ENCODE peak calls at places on chromosomes 12 and 14, in four cellular contexts. V is right atrium auricular region, U is cardiac muscle cell, D is A549. L is an unnamed sample.

GRCh38 chr14:100239200-100239839 is 376 bp downstream of the YY1 start:
- DNase-seq in D (no peak), U (no peak), V (no peak), L (no peak)

GRCh38 chr12:98373019-98373554 is 142.3 kb upstream of the TMPO start:
- DNase-seq in U (peak), V (no peak), D (peak), L (no peak)

GRCh38 chr12:42473561-42473960 is 116.0 kb downstream of the PRICKLE1 start:
- DNase-seq in D (no peak), U (no peak), V (no peak), L (no peak)

GRCh38 chr12:47277972-47278448 is 198.3 kb upstream of the AMIGO2 start:
- DNase-seq in V (no peak), U (peak), D (peak), L (peak)

GRCh38 chr12:76020281-76020680 is 11.3 kb downstream of the PHLDA1 start:
- DNase-seq in D (peak), U (peak), V (no peak), L (no peak)

GRCh38 chr12:22821985-22822384 is 197.0 kb downstream of the ETNK1 start:
- DNase-seq in U (no peak), D (no peak), V (no peak), L (no peak)

GRCh38 chr14:74825008-74825407 is 50.9 kb downstream of the PROX2 start:
- DNase-seq in D (no peak), U (peak), V (no peak), L (no peak)

GRCh38 chr12:1914116-1914911 is 4.1 kb downstream of the CACNA2D4 start:
- DNase-seq in D (no peak), V (peak), U (no peak), L (no peak)

GRCh38 chr12:76711241-76711640 is 52.7 kb upstream of the ZDHHC17 start:
- DNase-seq in U (no peak), D (no peak), V (no peak), L (no peak)

GRCh38 chr12:98808243-98808895 is 163.3 kb downstream of the APAF1 start:
- DNase-seq in U (no peak), V (no peak), D (no peak), L (no peak)

GRCh38 chr12:14643247-14643646 is 53.2 kb downstream of the GUCY2C start:
- DNase-seq in V (no peak), U (peak), D (no peak), L (no peak)

GRCh38 chr12:81077329-81077685 is 572 bp upstream of the ACSS3 start:
- DNase-seq in U (peak), D (no peak), V (no peak), L (no peak)

GRCh38 chr14:34063470-34064164 is 112.7 kb upstream of the EGLN3 start:
- DNase-seq in V (peak), D (peak), U (no peak), L (no peak)

GRCh38 chr14:74219806-74220205 is 19.4 kb upstream of the VSX2 start:
- DNase-seq in V (no peak), D (no peak), U (no peak), L (no peak)

GRCh38 chr14:73644531-73645247 is at the start of gene DNAL1:
- DNase-seq in V (peak), U (peak), D (peak), L (peak)

GRCh38 chr12:124484526-124484953 is 82.9 kb downstream of the NCOR2 start:
- DNase-seq in U (no peak), D (no peak), V (no peak), L (no peak)

GRCh38 chr12:89252284-89252683 is 100.0 kb downstream of the DUSP6 start:
- DNase-seq in D (no peak), V (no peak), U (no peak), L (no peak)

GRCh38 chr12:112198120-112198733 is 72.9 kb downstream of the TRAFD1 start:
- DNase-seq in V (no peak), U (peak), D (peak), L (no peak)

GRCh38 chr14:29671034-29671433 is 256.6 kb downstream of the PRKD1 start:
- DNase-seq in V (no peak), D (no peak), U (peak), L (no peak)

GRCh38 chr14:87888136-87888999 is 104.6 kb downstream of the GALC start:
- DNase-seq in V (no peak), D (peak), U (no peak), L (no peak)

GRCh38 chr14:71758198-71758955 is 173.9 kb upstream of the RGS6 start:
- DNase-seq in V (no peak), U (no peak), D (no peak), L (no peak)

GRCh38 chr12:50918584-50919316 is 33.6 kb upstream of the HIGD1C start:
- DNase-seq in D (no peak), V (no peak), U (no peak), L (peak)

GRCh38 chr14:50758279-50758678 is 72.7 kb downstream of the NIN start:
- DNase-seq in D (no peak), U (no peak), V (no peak), L (no peak)

GRCh38 chr12:52351196-52352059 is 15.9 kb downstream of the KRT85 start:
- DNase-seq in U (no peak), V (no peak), D (no peak), L (no peak)

GRCh38 chr12:53603196-53603595 is 23.0 kb downstream of the ATF7 start:
- DNase-seq in V (no peak), U (no peak), D (no peak), L (no peak)

GRCh38 chr12:53601296-53601847 is 24.8 kb downstream of the ATF7 start:
- DNase-seq in D (no peak), V (no peak), U (no peak), L (no peak)

GRCh38 chr12:53602176-53602942 is 23.8 kb downstream of the ATF7 start:
- DNase-seq in V (no peak), D (no peak), U (no peak), L (no peak)

GRCh38 chr12:53599579-53599978 is 26.6 kb downstream of the ATF7 start:
- DNase-seq in V (no peak), D (no peak), U (no peak), L (no peak)

DNA sequence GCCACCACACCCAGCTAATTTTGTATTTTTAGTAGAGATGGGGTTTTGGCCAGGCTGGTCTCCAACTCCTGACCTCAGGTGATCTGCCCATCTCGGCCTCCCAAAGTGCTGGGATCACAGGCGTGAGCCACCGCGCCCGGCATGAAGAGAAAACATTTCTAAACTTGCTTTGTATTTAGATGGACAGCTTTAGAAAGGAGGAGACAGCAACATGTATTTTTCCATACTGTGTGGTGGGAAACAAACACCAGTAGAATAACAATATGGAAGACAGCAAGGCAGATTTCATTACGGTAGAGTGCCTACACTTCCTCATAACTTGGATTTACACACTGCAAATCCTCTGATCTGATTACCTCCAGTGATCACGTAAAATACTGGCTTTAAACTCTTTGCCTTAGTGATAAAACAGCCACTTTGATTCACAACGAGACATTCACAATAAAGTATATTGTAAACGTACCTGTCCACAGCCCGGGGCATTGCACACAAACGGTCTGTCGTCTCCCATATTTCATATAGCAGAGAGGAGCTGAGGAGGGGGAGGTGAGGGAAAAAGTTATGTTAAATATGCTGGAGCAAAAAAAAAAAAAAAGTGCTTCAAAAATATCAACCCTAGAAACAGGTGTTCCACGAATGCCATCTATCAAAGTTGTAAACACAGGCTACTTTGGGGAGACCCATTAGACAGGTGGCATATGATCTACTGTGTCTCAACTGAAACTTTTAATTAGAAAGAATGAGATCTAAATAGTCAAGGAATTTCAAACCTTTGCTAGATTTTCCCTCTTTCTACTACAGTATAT is 25.5 kb downstream of the ATF7 start:
- DNase-seq in V (no peak), U (no peak), D (no peak), L (no peak)
- H3K27ac ChIP-seq in V (no peak), U (no peak), D (no peak), L (no peak)

DNA sequence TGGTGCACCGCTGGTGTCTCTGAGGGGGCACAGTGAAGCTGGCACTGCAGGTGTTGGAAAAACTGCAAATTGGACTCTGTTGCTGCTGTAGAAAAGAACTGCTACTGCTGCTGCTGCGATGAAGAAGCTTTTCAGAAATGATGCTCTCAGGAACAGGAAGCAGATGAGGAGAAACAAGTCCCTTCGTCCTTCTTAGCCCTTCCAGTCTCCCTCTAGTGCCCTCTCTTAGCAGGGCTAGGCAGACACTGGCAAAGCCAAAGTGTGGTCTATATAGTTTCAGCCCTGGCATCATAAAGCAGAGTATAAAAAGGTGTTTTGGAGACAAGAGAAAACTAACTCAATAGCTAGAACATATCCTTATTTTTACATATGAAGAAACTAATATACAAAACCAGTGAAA is 174.5 kb downstream of the MYRFL start:
- DNase-seq in U (no peak), V (no peak), D (no peak), L (no peak)
- TF ChIP-seq CTCF in U (no peak), V (no peak), D (no peak), L (no peak)

GRCh38 chr12:103016381-103016780 is 58.9 kb downstream of the ASCL1 start:
- DNase-seq in U (no peak), V (no peak), D (no peak), L (no peak)

GRCh38 chr12:103013741-103014140 is 56.3 kb downstream of the ASCL1 start:
- DNase-seq in V (no peak), D (no peak), U (no peak), L (no peak)

GRCh38 chr12:103012884-103013283 is 55.4 kb downstream of the ASCL1 start:
- DNase-seq in D (no peak), U (no peak), V (no peak), L (no peak)

GRCh38 chr12:103011974-103012763 is 54.7 kb downstream of the ASCL1 start:
- DNase-seq in D (no peak), V (no peak), U (no peak), L (no peak)
- H3K4me3 ChIP-seq in D (no peak), V (no peak), U (no peak), L (no peak)

DNA sequence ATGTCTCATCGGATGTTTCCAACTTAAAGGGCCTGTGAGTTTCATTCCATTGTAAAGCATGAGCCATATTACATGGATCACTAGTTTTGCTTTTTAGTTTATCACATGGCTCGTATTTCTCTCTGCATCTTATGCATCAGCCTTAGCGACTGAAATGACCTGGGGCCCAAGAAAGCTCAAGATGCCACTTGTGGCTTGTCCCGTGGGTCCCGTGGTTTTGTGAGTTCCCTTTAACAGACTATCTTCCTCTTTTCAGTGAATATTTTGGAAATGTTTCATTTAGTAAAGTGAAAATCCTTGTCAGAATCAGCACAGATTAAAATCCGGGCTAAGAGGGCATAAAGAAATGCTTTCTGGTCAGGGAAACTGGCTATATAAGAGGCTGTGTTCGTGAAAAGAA is 86.2 kb upstream of the PPM1H start:
- DNase-seq in D (no peak), V (no peak), U (no peak), L (no peak)
- H3K27ac ChIP-seq in D (no peak), V (no peak), U (no peak), L (no peak)

GRCh38 chr12:11805043-11805442 is 155.6 kb downstream of the ETV6 start:
- DNase-seq in D (no peak), V (no peak), U (no peak), L (no peak)

GRCh38 chr12:11804130-11804529 is 154.7 kb downstream of the ETV6 start:
- DNase-seq in U (no peak), D (no peak), V (no peak), L (no peak)

GRCh38 chr12:11805680-11806079 is 156.2 kb downstream of the ETV6 start:
- DNase-seq in D (no peak), U (no peak), V (no peak), L (no peak)

GRCh38 chr12:11810160-11810559 is 160.7 kb downstream of the ETV6 start:
- DNase-seq in V (no peak), D (no peak), U (no peak), L (no peak)

GRCh38 chr12:11807453-11807852 is 158.0 kb downstream of the ETV6 start:
- DNase-seq in U (no peak), D (no peak), V (no peak), L (no peak)
- TF ChIP-seq CTCF in U (no peak), D (no peak), V (no peak), L (no peak)

DNA sequence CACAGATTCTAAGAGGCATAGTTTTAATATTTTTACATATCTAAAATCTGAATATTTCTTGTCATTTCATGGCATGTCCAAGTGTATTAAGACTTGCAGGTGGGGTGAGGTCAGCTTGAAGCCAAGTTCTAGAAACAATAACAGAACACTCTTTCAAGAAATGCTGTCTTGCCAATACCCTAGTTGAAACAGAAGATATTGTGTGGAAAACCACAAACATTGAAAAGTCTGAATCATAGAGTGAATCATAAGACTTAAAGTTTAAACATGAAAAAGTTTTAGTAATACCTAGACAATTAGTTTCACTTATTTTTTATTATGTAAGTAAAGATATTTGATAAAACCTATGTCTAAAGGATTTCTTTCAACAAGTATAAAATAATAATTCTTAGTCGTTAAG is 191.5 kb upstream of the CAND1 start:
- DNase-seq in D (no peak), U (no peak), V (no peak), L (no peak)
- H3K4me3 ChIP-seq in D (no peak), U (no peak), V (no peak), L (no peak)

L was measured in AG04450.